ENCODE peak calls at places on chromosomes 2 and 18, in five cellular contexts. G, F, J, E and D are unnamed samples.
A peak's percentile ranks its signal among the peaks of the same experiment; 100 is the strongest.

GRCh38 chr2:80591233-80591632 is 286.7 kb upstream of the LRRTM1 start:
- DNase-seq in E (no peak), G (peak; percentile 4), F (no peak), J (no peak), D (no peak)

GRCh38 chr2:178873912-178874311 is 66.7 kb upstream of the TTN start:
- DNase-seq in G (no peak), F (no peak), E (no peak), J (no peak), D (no peak)

GRCh38 chr2:11343344-11343625 is 1.2 kb downstream of the ROCK2 start:
- DNase-seq in G (no peak), F (no peak), E (no peak), J (peak; percentile 40), D (no peak)

GRCh38 chr2:241295326-241296095 is 20.0 kb downstream of the HDLBP start:
- DNase-seq in J (no peak), F (no peak), G (no peak), E (no peak), D (no peak)

GRCh38 chr2:216117566-216117965 is 8.4 kb downstream of the XRCC5 start:
- DNase-seq in F (no peak), G (no peak), E (peak; percentile 54), J (no peak), D (no peak)

GRCh38 chr2:190615555-190616200 is 33.2 kb upstream of the NAB1 start:
- DNase-seq in F (no peak), G (peak; percentile 96), E (no peak), J (no peak), D (no peak)

GRCh38 chr2:200618590-200619021 is 32.8 kb downstream of the AOX1 start:
- DNase-seq in F (peak; percentile 50), E (no peak), G (peak; percentile 8), J (peak; percentile 2), D (no peak)

GRCh38 chr18:75408554-75409506 is 18.7 kb downstream of the SMIM21 start:
- DNase-seq in J (peak; percentile 60), E (peak; percentile 99), G (peak; percentile 31), F (peak; percentile 95), D (no peak)

GRCh38 chr2:223228871-223229270 is 176.9 kb downstream of the KCNE4 start:
- DNase-seq in G (no peak), J (no peak), E (no peak), F (no peak), D (no peak)

GRCh38 chr2:220847587-220847986 is 724.5 kb downstream of the EPHA4 start:
- DNase-seq in F (peak; percentile 65), J (no peak), E (peak; percentile 97), G (peak; percentile 92), D (no peak)

GRCh38 chr2:226130192-226130591 is 669.4 kb downstream of the IRS1 start:
- DNase-seq in F (no peak), J (no peak), G (no peak), E (peak; percentile 21), D (no peak)

GRCh38 chr2:128198666-128199065 is 107.7 kb downstream of the UGGT1 start:
- DNase-seq in E (no peak), J (peak; percentile 20), G (peak; percentile 8), F (no peak), D (no peak)

GRCh38 chr2:239765911-239766310 is 259.2 kb downstream of the NDUFA10 start:
- DNase-seq in G (no peak), F (no peak), E (no peak), J (no peak), D (peak; percentile 40)

GRCh38 chr18:74841248-74841647 is 243.6 kb downstream of the ZNF407 start:
- DNase-seq in G (peak; percentile 31), J (no peak), F (no peak), E (no peak), D (no peak)

GRCh38 chr2:26363323-26363722 is 16.7 kb upstream of the ADGRF3 start:
- DNase-seq in J (no peak), E (peak; percentile 50), F (no peak), G (no peak), D (no peak)

GRCh38 chr2:88537640-88538039 is 85.1 kb upstream of the FOXI3 start:
- DNase-seq in F (no peak), G (no peak), E (no peak), J (no peak), D (no peak)

GRCh38 chr2:15984367-15985255 is 44.3 kb downstream of the MYCN start:
- DNase-seq in G (peak; percentile 100), E (no peak), F (no peak), J (peak; percentile 86), D (peak; percentile 68)

GRCh38 chr18:39825485-39825884 is 2129.5 kb upstream of the PIK3C3 start:
- DNase-seq in G (peak; percentile 91), J (no peak), E (no peak), F (no peak), D (no peak)

GRCh38 chr2:79940366-79940765 is 364.2 kb downstream of the LRRTM1 start:
- DNase-seq in E (no peak), G (no peak), J (no peak), F (no peak), D (no peak)

GRCh38 chr2:110873056-110873502 is 140.7 kb downstream of the ACOXL start:
- DNase-seq in G (peak; percentile 74), E (no peak), F (no peak), J (no peak), D (no peak)

GRCh38 chr2:134301099-134301970 is 47.5 kb downstream of the MGAT5 start:
- DNase-seq in G (no peak), F (peak; percentile 21), E (peak; percentile 60), J (no peak), D (no peak)